ENCODE peak calls at places on chromosomes 1 and 21, in eight cellular contexts. V is brain microvascular endothelial cell; Z is fibroblast of lung; E is CD8-positive, alpha-beta T cell; C is lower lobe of right lung; D is OCI-LY7; J is stomach; Q is PC-9. K is an unnamed sample.

GRCh38 chr1:184083016-184083415 is 31.5 kb downstream of the TSEN15 start:
- DNase-seq in V (no peak), Z (no peak), E (no peak), C (no peak), D (no peak), J (no peak), Q (no peak), K (no peak)

GRCh38 chr1:209756608-209757445 is 974 bp downstream of the TRAF3IP3 start:
- DNase-seq in V (no peak), Z (no peak), E (no peak), C (peak; percentile 58), D (peak; percentile 52), J (peak; percentile 41), Q (no peak), K (no peak)

GRCh38 chr1:202710070-202711025 is at the start of gene SYT2:
- DNase-seq in V (no peak), Z (peak; percentile 17), E (no peak), C (no peak), D (no peak), J (peak; percentile 35), Q (no peak), K (no peak)

GRCh38 chr1:111953797-111954196 is 35.7 kb downstream of the KCND3 start:
- DNase-seq in V (no peak), Z (no peak), E (no peak), C (no peak), D (no peak), J (no peak), Q (no peak), K (no peak)

GRCh38 chr1:42335809-42336518 is 929 bp upstream of the FOXJ3 start:
- DNase-seq in V (peak; percentile 36), Z (peak; percentile 57), E (no peak), C (no peak), D (no peak), J (peak; percentile 61), Q (peak; percentile 93), K (peak; percentile 64)

GRCh38 chr21:34807881-34808568 is 139.2 kb downstream of the CLIC6 start:
- DNase-seq in V (peak; percentile 91), Z (peak; percentile 96), E (no peak), C (peak; percentile 56), D (peak; percentile 15), J (peak; percentile 41), Q (peak; percentile 85), K (peak; percentile 87)

GRCh38 chr21:41877901-41878830 is 978 bp downstream of the PRDM15 start:
- DNase-seq in V (peak; percentile 51), Z (peak; percentile 76), E (no peak), C (peak; percentile 63), D (peak; percentile 88), J (peak; percentile 54), Q (no peak), K (peak; percentile 27)

GRCh38 chr1:147072371-147073061 is 99.8 kb downstream of the PRKAB2 start:
- DNase-seq in V (no peak), Z (peak; percentile 17), E (no peak), C (no peak), D (no peak), J (no peak), Q (no peak), K (no peak)

GRCh38 chr1:67429011-67429527 is 1.1 kb downstream of the SERBP1 start:
- DNase-seq in V (no peak), Z (peak; percentile 21), E (no peak), C (no peak), D (peak; percentile 45), J (no peak), Q (no peak), K (no peak)

GRCh38 chr1:50827546-50827945 is 132.5 kb downstream of the FAF1 start:
- DNase-seq in V (no peak), Z (no peak), E (no peak), C (no peak), D (no peak), J (no peak), Q (no peak), K (no peak)

GRCh38 chr1:244435562-244436205 is 16.0 kb downstream of the ADSS2 start:
- DNase-seq in V (peak; percentile 49), Z (peak; percentile 46), E (no peak), C (no peak), D (no peak), J (no peak), Q (no peak), K (no peak)

GRCh38 chr21:45309069-45309521 is 21.4 kb upstream of the POFUT2 start:
- DNase-seq in V (peak; percentile 84), Z (peak; percentile 72), E (no peak), C (peak; percentile 74), D (peak; percentile 22), J (peak; percentile 47), Q (no peak), K (no peak)

GRCh38 chr1:50023292-50024159 is at the start of gene AGBL4:
- DNase-seq in V (no peak), Z (peak; percentile 1), E (no peak), C (peak; percentile 75), D (no peak), J (peak; percentile 55), Q (no peak), K (peak; percentile 23)

GRCh38 chr1:204725821-204726448 is 40.4 kb upstream of the LRRN2 start:
- DNase-seq in V (no peak), Z (no peak), E (no peak), C (no peak), D (no peak), J (no peak), Q (peak; percentile 45), K (peak; percentile 73)

GRCh38 chr21:24590261-24590660 is 1017.0 kb downstream of the MRPL39 start:
- DNase-seq in V (no peak), Z (no peak), E (no peak), C (no peak), D (no peak), J (no peak), Q (no peak), K (no peak)

GRCh38 chr21:37366488-37367300 is at the start of gene DYRK1A:
- DNase-seq in V (peak; percentile 97), Z (peak; percentile 99), E (peak; percentile 97), C (peak; percentile 97), D (peak; percentile 98), J (peak; percentile 97), Q (peak; percentile 91), K (peak; percentile 99)

GRCh38 chr1:9823943-9824701 is at the start of gene CLSTN1:
- DNase-seq in V (peak; percentile 75), Z (peak; percentile 83), E (peak; percentile 76), C (peak; percentile 92), D (peak; percentile 92), J (peak; percentile 89), Q (peak; percentile 43), K (peak; percentile 92)

GRCh38 chr1:223834660-223835263 is 11.0 kb downstream of the TP53BP2 start:
- DNase-seq in V (peak; percentile 85), Z (peak; percentile 79), E (no peak), C (no peak), D (no peak), J (no peak), Q (no peak), K (no peak)

GRCh38 chr1:223833948-223834347 is 11.8 kb downstream of the TP53BP2 start:
- DNase-seq in V (no peak), Z (no peak), E (no peak), C (no peak), D (no peak), J (no peak), Q (no peak), K (no peak)

GRCh38 chr1:223832637-223832943 is 13.2 kb downstream of the TP53BP2 start:
- DNase-seq in V (no peak), Z (no peak), E (no peak), C (no peak), D (peak; percentile 22), J (no peak), Q (no peak), K (no peak)

GRCh38 chr1:223829678-223830077 is 16.1 kb downstream of the TP53BP2 start:
- DNase-seq in V (no peak), Z (no peak), E (no peak), C (no peak), D (no peak), J (no peak), Q (no peak), K (no peak)

GRCh38 chr1:223831755-223832636 is 13.8 kb downstream of the TP53BP2 start:
- DNase-seq in V (no peak), Z (peak; percentile 74), E (no peak), C (no peak), D (no peak), J (no peak), Q (peak; percentile 90), K (peak; percentile 40)
- TF ChIP-seq CTCF in V (no peak), Z (no peak), E (no peak), C (no peak), D (no peak), J (no peak), Q (no peak), K (no peak)

DNA sequence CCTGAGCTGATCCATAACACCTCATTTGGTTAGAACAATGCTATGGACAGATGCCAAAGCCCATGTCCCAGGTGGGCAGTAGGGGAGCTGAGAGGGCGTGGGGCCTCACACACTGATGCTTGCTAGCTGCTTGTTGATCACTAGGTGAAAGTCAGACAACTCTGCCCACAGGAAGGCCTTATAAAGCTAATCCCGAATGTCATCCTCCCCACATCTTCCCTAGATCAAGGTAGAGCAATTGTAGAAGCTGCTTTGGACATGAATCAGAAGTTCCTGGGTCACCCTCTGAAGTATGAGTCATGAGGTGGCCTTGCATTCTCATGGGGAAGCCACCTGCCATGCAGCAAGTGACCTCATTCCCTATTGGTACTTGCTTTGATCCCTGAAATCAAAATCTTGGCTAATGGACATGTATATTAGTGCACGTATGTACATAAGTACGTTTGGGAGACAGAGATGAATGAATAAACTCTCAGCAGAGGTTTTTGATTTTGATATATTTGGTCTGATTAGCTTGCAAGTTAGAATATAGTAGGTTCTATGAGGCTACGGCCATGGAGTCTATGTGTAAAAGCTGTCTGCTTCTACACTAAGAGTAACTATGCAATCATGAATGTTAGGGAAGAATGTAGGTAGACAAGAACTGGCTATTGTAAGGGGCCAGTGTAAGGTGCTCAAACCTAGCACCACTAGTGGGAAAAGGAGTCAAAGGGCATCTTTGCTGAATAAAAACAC is 52.7 kb downstream of the ABCA4 start:
- DNase-seq in V (peak; percentile 79), Z (no peak), E (no peak), C (no peak), D (no peak), J (no peak), Q (peak; percentile 100), K (no peak)
- H3K27ac ChIP-seq in V (peak overlapping the region; percentile 92), Z (peak overlapping the region; percentile 7), E (no peak overlapping the region), C (peak overlapping the region; percentile 73), D (no peak overlapping the region), J (peak overlapping the region; percentile 88), Q (peak overlapping the region; percentile 89), K (no peak overlapping the region)

GRCh38 chr1:207993477-207994445 is 82.8 kb upstream of the CD34 start:
- DNase-seq in V (no peak), Z (peak; percentile 10), E (no peak), C (no peak), D (peak; percentile 2), J (no peak), Q (no peak), K (no peak)
- TF ChIP-seq CTCF in V (peak; percentile 68), Z (peak; percentile 43), E (no peak), C (peak; percentile 19), D (peak; percentile 64), J (no peak), Q (peak; percentile 56), K (no peak)

GRCh38 chr1:110390692-110391232 is at the start of gene SLC16A4:
- DNase-seq in V (peak; percentile 53), Z (peak; percentile 60), E (no peak), C (no peak), D (no peak), J (no peak), Q (no peak), K (peak; percentile 19)
- H3K27ac ChIP-seq in V (peak within 1 kb of the TSS; percentile 88), Z (peak within 1 kb of the TSS; percentile 57), E (no peak within 1 kb of the TSS), C (peak within 1 kb of the TSS; percentile 72), D (no peak within 1 kb of the TSS), J (no peak within 1 kb of the TSS), Q (no peak within 1 kb of the TSS), K (no peak within 1 kb of the TSS)

GRCh38 chr1:110615548-110616130 is 9.5 kb upstream of the KCNA2 start:
- DNase-seq in V (peak; percentile 53), Z (peak; percentile 62), E (no peak), C (peak; percentile 58), D (peak; percentile 74), J (peak; percentile 68), Q (peak; percentile 56), K (peak; percentile 70)
- TF ChIP-seq CTCF in V (peak; percentile 85), Z (peak; percentile 76), E (peak; percentile 43), C (peak; percentile 75), D (peak; percentile 88), J (peak; percentile 45), Q (peak; percentile 85), K (peak; percentile 68)

K was measured in RWPE1.